ENCODE peak calls at places on chromosomes 6 and 20, in seven cellular contexts. A is neural crest cell, H is AG20443, N is SW 1271, K is NCI-H526 treated with DMSO at 0.1 percent for 48 hours, I is HCT116, P is kidney epithelial cell. F is an unnamed sample.

GRCh38 chr6:158654960-158655485 is 5.2 kb downstream of the SYTL3 start:
- DNase-seq in K (no peak), I (no peak), N (no peak), H (peak), A (no peak), P (no peak), F (no peak)

GRCh38 chr6:157323924-157324276 is 581 bp upstream of the TMEM242 start:
- DNase-seq in A (peak), N (no peak), H (peak), K (no peak), I (peak), P (no peak), F (peak)

GRCh38 chr20:54345301-54345724 is 130.1 kb upstream of the DOK5 start:
- DNase-seq in P (peak), A (no peak), K (no peak), H (peak), N (no peak), I (peak), F (peak)

GRCh38 chr6:104321301-104321700 is 538.4 kb downstream of the HACE1 start:
- DNase-seq in K (no peak), P (no peak), I (no peak), A (no peak), H (no peak), N (no peak), F (no peak)

GRCh38 chr6:52154381-52154780 is 31.8 kb upstream of the IL17A start:
- DNase-seq in P (no peak), N (no peak), H (no peak), K (no peak), I (no peak), A (no peak), F (no peak)

GRCh38 chr6:18528084-18528743 is 141.1 kb downstream of the RNF144B start:
- DNase-seq in H (peak), N (no peak), K (peak), A (no peak), I (no peak), P (no peak), F (peak)

GRCh38 chr6:83808926-83809325 is 44.2 kb upstream of the RIPPLY2 start:
- DNase-seq in K (no peak), I (no peak), H (no peak), A (no peak), P (no peak), N (no peak), F (no peak)

GRCh38 chr6:27901801-27902200 is 10.4 kb downstream of the OR2B2 start:
- DNase-seq in N (no peak), A (no peak), K (no peak), P (no peak), H (no peak), I (peak), F (no peak)

GRCh38 chr6:134034951-134035822 is 17.2 kb downstream of the SLC2A12 start:
- DNase-seq in H (no peak), P (no peak), A (no peak), N (no peak), I (peak), K (no peak), F (no peak)

GRCh38 chr6:35343092-35343834 is 905 bp downstream of the PPARD start:
- DNase-seq in K (no peak), P (no peak), N (no peak), I (no peak), A (no peak), H (peak), F (no peak)

GRCh38 chr20:61499859-61500258 is 247.8 kb downstream of the CDH4 start:
- DNase-seq in I (no peak), N (no peak), P (peak), A (no peak), H (no peak), K (peak), F (peak)

GRCh38 chr6:14729186-14729871 is 516.5 kb upstream of the JARID2 start:
- DNase-seq in A (no peak), I (no peak), K (no peak), N (no peak), H (no peak), P (no peak), F (no peak)

GRCh38 chr6:24867104-24867703 is 68.5 kb upstream of the ARMH2 start:
- DNase-seq in I (no peak), A (no peak), N (no peak), K (no peak), H (no peak), P (no peak), F (no peak)

GRCh38 chr6:167706313-167707109 is 120.2 kb upstream of the AFDN start:
- DNase-seq in H (no peak), N (no peak), K (no peak), I (no peak), A (no peak), P (no peak), F (no peak)

F was measured in A549.